ENCODE peak calls at places on chromosome 14, in four cellular contexts. G is Panc1, E is transverse colon, Z is HCT116. K is an unnamed sample.

GRCh38 chr14:105525861-105526780 is at the start of gene TMEM121:
- DNase-seq in G (no peak), E (peak; percentile 22), Z (no peak), K (no peak)

GRCh38 chr14:29885988-29886387 is 41.7 kb downstream of the PRKD1 start:
- DNase-seq in G (no peak), E (no peak), Z (no peak), K (no peak)

GRCh38 chr14:64196668-64197411 is 97.3 kb downstream of the ESR2 start:
- DNase-seq in G (no peak), E (no peak), Z (no peak), K (peak; percentile 40)

GRCh38 chr14:31955941-31956579 is 121.0 kb upstream of the ARHGAP5 start:
- DNase-seq in G (no peak), E (no peak), Z (no peak), K (no peak)

GRCh38 chr14:102418169-102418852 is 55.6 kb downstream of the TECPR2 start:
- DNase-seq in G (no peak), E (no peak), Z (no peak), K (no peak)

GRCh38 chr14:83101855-83102254 is 1568.2 kb upstream of the SEL1L start:
- DNase-seq in G (no peak), E (no peak), Z (no peak), K (no peak)

GRCh38 chr14:96851694-96852381 is 54.7 kb downstream of the VRK1 start:
- DNase-seq in G (no peak), E (no peak), Z (no peak), K (no peak)

GRCh38 chr14:104115131-104115600 is 23.2 kb upstream of the KIF26A start:
- DNase-seq in G (no peak), E (no peak), Z (no peak), K (peak; percentile 21)

GRCh38 chr14:103930051-103930604 is 1.9 kb downstream of the TDRD9 start:
- DNase-seq in G (no peak), E (no peak), Z (no peak), K (no peak)

GRCh38 chr14:85444685-85445084 is 85.3 kb upstream of the FLRT2 start:
- DNase-seq in G (no peak), E (no peak), Z (no peak), K (no peak)

GRCh38 chr14:106585692-106586091 is 1059.3 kb downstream of the TMEM121 start:
- DNase-seq in G (no peak), E (no peak), Z (no peak), K (no peak)

GRCh38 chr14:39673141-39674133 is 241.2 kb upstream of the FBXO33 start:
- DNase-seq in G (no peak), E (no peak), Z (no peak), K (no peak)

GRCh38 chr14:99164712-99165111 is 107.3 kb downstream of the BCL11B start:
- DNase-seq in G (no peak), E (no peak), Z (no peak), K (peak; percentile 16)

GRCh38 chr14:37708481-37708880 is 113.1 kb downstream of the TTC6 start:
- DNase-seq in G (no peak), E (no peak), Z (no peak), K (no peak)

GRCh38 chr14:94581127-94581999 is at the start of gene SERPINA5:
- DNase-seq in G (no peak), E (no peak), Z (no peak), K (peak; percentile 88)

GRCh38 chr14:47959753-47960152 is 284.3 kb upstream of the MDGA2 start:
- DNase-seq in G (no peak), E (no peak), Z (no peak), K (no peak)

GRCh38 chr14:100904307-100905019 is 941 bp upstream of the RTL1 start:
- DNase-seq in G (no peak), E (no peak), Z (no peak), K (no peak)

GRCh38 chr14:23568600-23569310 is 1.2 kb upstream of the AP1G2 start:
- DNase-seq in G (no peak), E (no peak), Z (no peak), K (no peak)

GRCh38 chr14:78764240-78764639 is 594.1 kb downstream of the NRXN3 start:
- DNase-seq in G (no peak), E (no peak), Z (no peak), K (no peak)

GRCh38 chr14:21528381-21529348 is 2.5 kb upstream of the SALL2 start:
- DNase-seq in G (no peak), E (no peak), Z (no peak), K (no peak)

GRCh38 chr14:97603201-97603600 is 806.0 kb downstream of the VRK1 start:
- DNase-seq in G (no peak), E (no peak), Z (no peak), K (no peak)

GRCh38 chr14:32077081-32078029 is at the start of gene ARHGAP5:
- DNase-seq in G (no peak), E (peak; percentile 51), Z (no peak), K (peak; percentile 27)

GRCh38 chr14:98175881-98176280 is 1096.1 kb downstream of the BCL11B start:
- DNase-seq in G (no peak), E (no peak), Z (no peak), K (no peak)

GRCh38 chr14:54631016-54631415 is 64.1 kb downstream of the SAMD4A start:
- DNase-seq in G (no peak), E (no peak), Z (no peak), K (no peak)

GRCh38 chr14:54627718-54628345 is 60.9 kb downstream of the SAMD4A start:
- DNase-seq in G (no peak), E (no peak), Z (no peak), K (no peak)

GRCh38 chr14:54627325-54627717 is 60.4 kb downstream of the SAMD4A start:
- DNase-seq in G (no peak), E (no peak), Z (no peak), K (no peak)

GRCh38 chr14:54629635-54630360 is 62.9 kb downstream of the SAMD4A start:
- DNase-seq in G (no peak), E (no peak), Z (no peak), K (no peak)

GRCh38 chr14:54629183-54629582 is 62.3 kb downstream of the SAMD4A start:
- DNase-seq in G (no peak), E (no peak), Z (no peak), K (no peak)
- TF ChIP-seq POLR2AphosphoS5 in G (no peak), E (no peak), Z (no peak), K (no peak)

GRCh38 chr14:55053500-55053899 is 2.1 kb downstream of the MAPK1IP1L start:
- DNase-seq in G (no peak), E (no peak), Z (no peak), K (no peak)
- H3K4me3 ChIP-seq in G (peak overlapping the region; percentile 92), E (peak overlapping the region; percentile 78), Z (no peak overlapping the region), K (no peak overlapping the region)

GRCh38 chr14:36222337-36222736 is 45.8 kb upstream of the PTCSC3 start:
- DNase-seq in G (no peak), E (no peak), Z (no peak), K (no peak)

GRCh38 chr14:36223558-36223957 is 47.0 kb upstream of the PTCSC3 start:
- DNase-seq in G (no peak), E (no peak), Z (no peak), K (no peak)

GRCh38 chr14:36226164-36226563 is 49.6 kb upstream of the PTCSC3 start:
- DNase-seq in G (no peak), E (no peak), Z (no peak), K (no peak)

GRCh38 chr14:36222952-36223468 is 46.5 kb upstream of the PTCSC3 start:
- DNase-seq in G (no peak), E (no peak), Z (no peak), K (no peak)

DNA sequence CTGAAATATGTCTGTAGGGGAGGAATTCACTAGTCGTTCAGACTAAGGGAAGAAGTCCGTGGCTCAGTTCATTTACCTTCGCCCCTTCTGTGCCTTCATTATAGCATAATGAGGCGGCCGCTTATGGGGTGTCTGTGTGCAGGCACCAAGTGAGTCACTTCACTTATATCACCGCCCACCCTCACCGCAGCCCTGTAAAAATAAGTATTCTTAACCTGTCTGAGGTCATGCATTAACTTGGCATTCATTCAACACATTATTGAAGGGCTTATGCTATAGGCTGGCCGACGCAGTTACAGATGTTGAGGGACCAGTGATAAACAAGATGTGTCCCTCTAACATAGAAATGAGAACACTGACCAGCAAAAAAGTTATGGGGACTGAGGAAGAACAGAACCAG is 47.7 kb upstream of the PTCSC3 start:
- DNase-seq in G (no peak), E (no peak), Z (no peak), K (no peak)
- TF ChIP-seq POLR2AphosphoS5 in G (no peak), E (no peak), Z (no peak), K (no peak)

DNA sequence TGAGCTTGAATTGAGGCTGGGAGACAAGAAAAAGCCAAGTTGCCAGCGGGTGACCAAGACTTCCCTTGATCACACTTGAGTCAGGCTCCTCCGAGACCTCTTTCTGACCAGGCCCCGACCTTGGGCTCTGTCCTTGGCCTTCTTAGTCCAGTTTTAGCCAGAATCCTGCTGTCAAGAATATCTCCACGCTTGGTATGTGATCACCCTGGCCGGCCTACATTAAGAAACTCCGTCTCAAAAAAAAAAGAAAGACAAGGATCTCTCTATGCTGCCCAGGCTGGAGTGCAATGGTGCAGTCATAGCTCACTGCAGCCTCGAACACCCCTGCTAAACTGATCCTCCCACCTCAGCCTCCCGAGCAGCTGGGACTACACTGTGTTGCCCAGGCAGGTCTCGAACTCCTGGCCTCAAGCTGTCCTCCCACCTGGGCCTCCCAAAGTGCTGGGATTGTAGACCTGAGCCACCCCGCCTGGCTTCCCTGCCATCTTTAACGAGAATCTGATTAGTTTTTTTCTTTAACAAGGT is 1.0 kb upstream of the ITPK1 start:
- DNase-seq in G (no peak), E (no peak), Z (no peak), K (no peak)
- H3K4me3 ChIP-seq in G (peak overlapping the region; percentile 70), E (peak overlapping the region; percentile 93), Z (peak overlapping the region; percentile 56), K (peak overlapping the region; percentile 75)

GRCh38 chr14:51504626-51505025 is 147.1 kb upstream of the FRMD6 start:
- DNase-seq in G (no peak), E (no peak), Z (no peak), K (no peak)

GRCh38 chr14:51500776-51501175 is 150.9 kb upstream of the FRMD6 start:
- DNase-seq in G (no peak), E (no peak), Z (no peak), K (no peak)

GRCh38 chr14:51498411-51499227 is 153.1 kb upstream of the FRMD6 start:
- DNase-seq in G (no peak), E (no peak), Z (no peak), K (no peak)

GRCh38 chr14:51501746-51502145 is 150.0 kb upstream of the FRMD6 start:
- DNase-seq in G (no peak), E (no peak), Z (no peak), K (no peak)
- TF ChIP-seq POLR2AphosphoS5 in G (no peak), E (no peak), Z (no peak), K (no peak)

GRCh38 chr14:76904100-76904739 is 78.0 kb downstream of the LRRC74A start:
- DNase-seq in G (no peak), E (peak; percentile 32), Z (no peak), K (no peak)

GRCh38 chr14:76902591-76902990 is 76.4 kb downstream of the LRRC74A start:
- DNase-seq in G (no peak), E (no peak), Z (no peak), K (no peak)

GRCh38 chr14:76901171-76902055 is 75.2 kb downstream of the LRRC74A start:
- DNase-seq in G (no peak), E (no peak), Z (no peak), K (no peak)

GRCh38 chr14:76908834-76909233 is 82.6 kb downstream of the LRRC74A start:
- DNase-seq in G (no peak), E (peak; percentile 31), Z (no peak), K (no peak)

GRCh38 chr14:76904740-76905569 is 78.7 kb downstream of the LRRC74A start:
- DNase-seq in G (peak; percentile 91), E (peak; percentile 61), Z (peak; percentile 87), K (peak; percentile 56)
- H3K4me3 ChIP-seq in G (no peak overlapping the region), E (no peak overlapping the region), Z (peak overlapping the region; percentile 9), K (no peak overlapping the region)

K was measured in stomach.